ENCODE peak calls at places on chromosomes 16 and 17, in four cellular contexts. One of them, this sample, is unnamed.

GRCh38 chr17:8859804-8860430 is 7.6 kb downstream of the PIK3R6 start:
- DNase-seq in K562: no peak
- DNase-seq in HepG2: no peak
- DNase-seq in GM12878: no peak
- DNase-seq in this sample: no peak

GRCh38 chr16:49478107-49478506 is 104.5 kb downstream of the C16orf78 start:
- DNase-seq in K562: no peak
- DNase-seq in HepG2: no peak
- DNase-seq in GM12878: peak
- DNase-seq in this sample: no peak

GRCh38 chr16:89085755-89086154 is 7.9 kb upstream of the ACSF3 start:
- DNase-seq in K562: peak
- DNase-seq in HepG2: no peak
- DNase-seq in GM12878: no peak
- DNase-seq in this sample: no peak

GRCh38 chr16:22300427-22301071 is 3.3 kb downstream of the POLR3E start:
- DNase-seq in K562: peak
- DNase-seq in HepG2: peak
- DNase-seq in GM12878: no peak
- DNase-seq in this sample: peak

GRCh38 chr17:2024572-2025219 is 438 bp downstream of the RTN4RL1 start:
- DNase-seq in K562: no peak
- DNase-seq in HepG2: no peak
- DNase-seq in GM12878: no peak
- DNase-seq in this sample: no peak

GRCh38 chr16:4855804-4856203 is 8.5 kb downstream of the UBN1 start:
- DNase-seq in K562: no peak
- DNase-seq in HepG2: no peak
- DNase-seq in GM12878: no peak
- DNase-seq in this sample: no peak

GRCh38 chr16:4097826-4098240 is 18.4 kb downstream of the ADCY9 start:
- DNase-seq in K562: no peak
- DNase-seq in HepG2: no peak
- DNase-seq in GM12878: no peak
- DNase-seq in this sample: no peak

GRCh38 chr16:78388920-78389564 is 289.6 kb downstream of the WWOX start:
- DNase-seq in K562: peak
- DNase-seq in HepG2: no peak
- DNase-seq in GM12878: no peak
- DNase-seq in this sample: no peak

GRCh38 chr16:46972429-46972970 is 974 bp downstream of the DNAJA2 start:
- DNase-seq in K562: peak
- DNase-seq in HepG2: peak
- DNase-seq in GM12878: no peak
- DNase-seq in this sample: peak

GRCh38 chr16:81478876-81479496 is 34.4 kb downstream of the CMIP start:
- DNase-seq in K562: no peak
- DNase-seq in HepG2: no peak
- DNase-seq in GM12878: peak
- DNase-seq in this sample: no peak

GRCh38 chr17:76154935-76155845 is 14.1 kb upstream of the FOXJ1 start:
- DNase-seq in K562: no peak
- DNase-seq in HepG2: no peak
- DNase-seq in GM12878: no peak
- DNase-seq in this sample: no peak

GRCh38 chr16:30018731-30019158 is 4.3 kb upstream of the C16orf92 start:
- DNase-seq in K562: no peak
- DNase-seq in HepG2: no peak
- DNase-seq in GM12878: no peak
- DNase-seq in this sample: no peak

GRCh38 chr17:17376362-17376761 is 73.2 kb downstream of the NT5M start:
- DNase-seq in K562: no peak
- DNase-seq in HepG2: peak
- DNase-seq in GM12878: no peak
- DNase-seq in this sample: no peak

GRCh38 chr17:71276071-71276470 is 844.7 kb upstream of the SOX9 start:
- DNase-seq in K562: no peak
- DNase-seq in HepG2: no peak
- DNase-seq in GM12878: no peak
- DNase-seq in this sample: no peak

GRCh38 chr17:956905-957304 is 22.7 kb downstream of the NXN start:
- DNase-seq in K562: no peak
- DNase-seq in HepG2: no peak
- DNase-seq in GM12878: no peak
- DNase-seq in this sample: no peak

GRCh38 chr16:70685061-70685937 is 554 bp downstream of the MTSS2 start:
- DNase-seq in K562: peak
- DNase-seq in HepG2: no peak
- DNase-seq in GM12878: no peak
- DNase-seq in this sample: peak

GRCh38 chr16:9297437-9298113 is 206.1 kb downstream of the HAPSTR1 start:
- DNase-seq in K562: peak
- DNase-seq in HepG2: peak
- DNase-seq in GM12878: no peak
- DNase-seq in this sample: peak

GRCh38 chr17:77098884-77099545 is 41.8 kb upstream of the SEC14L1 start:
- DNase-seq in K562: no peak
- DNase-seq in HepG2: peak
- DNase-seq in GM12878: no peak
- DNase-seq in this sample: no peak

GRCh38 chr16:30724641-30725464 is 23.4 kb upstream of the PHKG2 start:
- DNase-seq in K562: no peak
- DNase-seq in HepG2: no peak
- DNase-seq in GM12878: no peak
- DNase-seq in this sample: no peak

GRCh38 chr17:81309140-81309858 is 14.2 kb upstream of the SLC38A10 start:
- DNase-seq in K562: peak
- DNase-seq in HepG2: peak
- DNase-seq in GM12878: no peak
- DNase-seq in this sample: peak
- TF ChIP-seq TARDBP in K562: no peak
- TF ChIP-seq TARDBP in HepG2: no peak
- TF ChIP-seq TARDBP in GM12878: no peak
- TF ChIP-seq TARDBP in this sample: no peak

DNA sequence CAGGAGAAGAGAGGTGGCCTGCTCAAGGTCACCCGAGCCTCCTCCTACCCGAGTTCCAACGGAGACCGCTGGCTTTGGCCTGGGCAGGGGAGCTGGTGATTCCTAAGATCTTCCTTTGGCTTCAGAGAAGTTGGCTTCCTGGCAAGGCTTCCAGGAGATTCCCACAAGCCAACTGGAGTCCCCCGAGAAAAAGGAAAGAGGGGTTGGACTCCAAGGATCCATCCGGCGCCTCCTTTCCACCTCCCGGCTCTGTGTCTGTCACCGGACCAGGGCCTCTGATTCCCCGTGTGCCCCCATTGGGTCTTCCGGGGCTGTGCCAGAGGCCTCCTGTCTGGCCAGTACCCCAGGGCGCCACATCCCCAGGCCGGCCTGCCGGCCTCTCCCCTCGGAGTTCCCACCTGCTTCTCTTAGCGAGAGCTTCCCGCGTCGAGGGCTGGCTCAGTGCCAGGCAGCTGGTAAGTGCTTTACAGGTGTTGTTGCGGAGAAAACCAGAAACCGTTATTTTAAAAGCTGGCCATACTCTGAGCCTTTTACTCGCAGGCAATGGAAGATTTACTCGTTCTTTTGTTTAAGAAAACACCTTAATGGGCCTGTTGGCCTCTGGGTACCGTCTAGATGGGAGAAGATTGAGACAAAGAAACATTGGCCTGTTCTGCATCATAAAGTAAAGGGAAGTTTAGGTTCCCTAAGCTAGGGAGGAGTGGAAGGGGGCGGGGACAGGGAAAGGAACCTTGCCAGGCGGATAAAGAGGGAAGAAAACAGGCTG is 258.4 kb upstream of the SDK2 start:
- DNase-seq in K562: no peak
- DNase-seq in HepG2: no peak
- DNase-seq in GM12878: no peak
- DNase-seq in this sample: no peak
- TF ChIP-seq SP1 in K562: no peak
- TF ChIP-seq SP1 in HepG2: no peak
- TF ChIP-seq SP1 in GM12878: no peak
- TF ChIP-seq SP1 in this sample: no peak

DNA sequence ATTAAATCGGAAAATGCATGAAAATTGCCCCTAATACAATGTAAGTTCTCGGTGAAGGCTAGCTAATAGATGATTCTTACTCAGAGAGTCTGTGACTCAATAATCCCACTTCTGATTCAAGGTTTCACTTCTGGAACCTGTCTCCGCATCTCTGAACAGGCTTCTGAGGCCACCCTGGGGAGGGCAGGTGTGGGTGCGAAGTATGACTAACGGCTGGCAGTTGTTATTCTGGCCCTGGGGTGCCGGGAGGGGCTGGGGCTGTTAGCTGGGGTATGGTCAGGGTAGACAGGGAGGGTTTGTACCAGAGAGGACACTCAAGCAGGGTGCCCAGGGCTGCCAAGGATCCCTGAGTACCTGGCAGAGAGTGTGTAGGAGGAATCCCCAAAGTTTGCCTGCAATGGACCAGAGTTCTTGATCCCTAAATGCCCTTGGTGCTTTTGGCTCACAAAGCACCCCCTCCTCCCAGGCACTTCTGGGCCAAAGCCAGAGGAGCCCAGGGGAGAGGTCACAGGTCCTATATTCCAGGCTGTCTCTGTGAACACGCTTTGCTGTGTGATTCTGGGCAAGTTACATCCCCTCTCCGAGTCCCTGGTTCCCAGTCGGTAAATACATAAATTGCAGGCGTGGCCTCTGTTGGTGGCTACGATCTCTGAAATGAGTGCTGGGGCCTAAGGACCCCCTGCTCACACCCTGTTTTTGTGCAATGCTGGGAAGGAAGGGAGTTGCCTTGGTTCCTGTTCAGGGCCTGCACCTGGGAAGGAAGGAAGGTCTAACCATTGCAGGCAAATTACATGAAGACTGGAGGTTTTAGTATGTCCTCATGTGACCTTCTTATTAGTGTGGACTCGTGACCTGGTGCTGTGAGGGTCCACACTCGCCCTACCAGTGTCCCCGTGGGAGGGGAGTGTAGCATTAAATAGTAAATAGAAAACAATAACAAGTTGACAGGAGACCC is 49.9 kb upstream of the CPNE2 start:
- DNase-seq in K562: no peak
- DNase-seq in HepG2: no peak
- DNase-seq in GM12878: peak
- DNase-seq in this sample: no peak
- TF ChIP-seq TARDBP in K562: no peak
- TF ChIP-seq TARDBP in HepG2: no peak
- TF ChIP-seq TARDBP in GM12878: no peak
- TF ChIP-seq TARDBP in this sample: no peak

GRCh38 chr17:82242977-82243647 is 14.3 kb downstream of the SLC16A3 start:
- DNase-seq in K562: no peak
- DNase-seq in HepG2: peak
- DNase-seq in GM12878: no peak
- DNase-seq in this sample: no peak
- TF ChIP-seq SP1 in K562: no peak
- TF ChIP-seq SP1 in HepG2: no peak
- TF ChIP-seq SP1 in GM12878: no peak
- TF ChIP-seq SP1 in this sample: no peak

This sample was measured in HEK293T.